ENCODE peak calls at places on chromosomes 16 and 17, in eight cellular contexts. V, T, O, B, Z, R, F and Y are unnamed samples.

GRCh38 chr17:4604111-4604644 is 19.8 kb downstream of the SMTNL2 start:
- DNase-seq in V (no peak), T (no peak), O (peak), B (no peak), Z (peak), R (no peak), F (peak), Y (peak)

GRCh38 chr16:1288813-1289479 is 20.5 kb upstream of the UBE2I start:
- DNase-seq in V (no peak), T (no peak), O (no peak), B (no peak), Z (peak), R (no peak), F (no peak), Y (no peak)

GRCh38 chr17:7043195-7043543 is 723 bp downstream of the SLC16A11 start:
- DNase-seq in V (no peak), T (no peak), O (no peak), B (no peak), Z (no peak), R (no peak), F (no peak), Y (no peak)

GRCh38 chr17:83079766-83080616 is 582 bp downstream of the METRNL start:
- DNase-seq in V (no peak), T (no peak), O (no peak), B (no peak), Z (peak), R (peak), F (no peak), Y (no peak)

GRCh38 chr17:60754057-60754604 is 76.5 kb downstream of the BCAS3 start:
- DNase-seq in V (no peak), T (no peak), O (no peak), B (no peak), Z (no peak), R (no peak), F (no peak), Y (no peak)

GRCh38 chr17:1629647-1630310 is 1.1 kb upstream of the SLC43A2 start:
- DNase-seq in V (no peak), T (peak), O (no peak), B (no peak), Z (peak), R (peak), F (peak), Y (no peak)

GRCh38 chr16:4850211-4850610 is 2.9 kb downstream of the UBN1 start:
- DNase-seq in V (no peak), T (no peak), O (no peak), B (no peak), Z (no peak), R (no peak), F (no peak), Y (no peak)

GRCh38 chr17:40312893-40313659 is 4.1 kb downstream of the RARA start:
- DNase-seq in V (no peak), T (no peak), O (no peak), B (peak), Z (no peak), R (no peak), F (peak), Y (no peak)

GRCh38 chr17:78974635-78975591 is 4.8 kb downstream of the LGALS3BP start:
- DNase-seq in V (no peak), T (no peak), O (no peak), B (peak), Z (no peak), R (peak), F (peak), Y (peak)

GRCh38 chr17:13702266-13702665 is 100.5 kb upstream of the HS3ST3A1 start:
- DNase-seq in V (peak), T (no peak), O (no peak), B (no peak), Z (no peak), R (peak), F (no peak), Y (no peak)

GRCh38 chr17:19755821-19756510 is 7.9 kb upstream of the ALDH3A1 start:
- DNase-seq in V (no peak), T (no peak), O (no peak), B (no peak), Z (no peak), R (no peak), F (no peak), Y (no peak)

GRCh38 chr16:80938035-80938927 is 68.4 kb downstream of the CMC2 start:
- DNase-seq in V (peak), T (no peak), O (no peak), B (no peak), Z (no peak), R (peak), F (no peak), Y (no peak)